ENCODE peak calls at places on chromosome X, in four cellular contexts. D is GM12878, L is K562, J is H1. P is an unnamed sample.

GRCh38 chrX:30373479-30373878 is 64.3 kb upstream of the NR0B1 start:
- DNase-seq in D (no peak), J (no peak), L (no peak), P (no peak)

GRCh38 chrX:71665747-71666146 is 1.6 kb upstream of the LOC101059915 start:
- DNase-seq in L (no peak), J (no peak), D (no peak), P (no peak)

GRCh38 chrX:126165721-126166401 is at the start of gene DCAF12L2:
- DNase-seq in J (peak), L (no peak), D (no peak), P (no peak)

GRCh38 chrX:34300871-34301270 is 168.8 kb upstream of the FAM47A start:
- DNase-seq in J (no peak), L (peak), D (no peak), P (no peak)

GRCh38 chrX:43949669-43950068 is 23.5 kb downstream of the NDP start:
- DNase-seq in L (peak), J (peak), D (no peak), P (no peak)

GRCh38 chrX:8815460-8816065 is 14.4 kb upstream of the FAM9A start:
- DNase-seq in L (peak), J (no peak), D (peak), P (no peak)

GRCh38 chrX:71533850-71534515 is 1.1 kb downstream of the OGT start:
- DNase-seq in L (peak), D (no peak), J (peak), P (no peak)

GRCh38 chrX:133745361-133745760 is 240.0 kb downstream of the GPC3 start:
- DNase-seq in L (no peak), J (no peak), D (no peak), P (no peak)

GRCh38 chrX:151830911-151831310 is 81.8 kb upstream of the MAGEA4 start:
- DNase-seq in J (no peak), L (no peak), D (no peak), P (no peak)

GRCh38 chrX:115606861-115607260 is 45.9 kb downstream of the PLS3 start:
- DNase-seq in J (no peak), D (no peak), L (no peak), P (no peak)

GRCh38 chrX:13029341-13029740 is 15.1 kb downstream of the FAM9C start:
- DNase-seq in J (no peak), L (peak), D (no peak), P (no peak)

GRCh38 chrX:79325263-79325958 is 41.7 kb downstream of the ITM2A start:
- DNase-seq in L (peak), J (no peak), D (no peak), P (no peak)

GRCh38 chrX:132751043-132751690 is 207.3 kb downstream of the HS6ST2 start:
- DNase-seq in J (no peak), L (no peak), D (no peak), P (no peak)

GRCh38 chrX:134782796-134783195 is 124.5 kb upstream of the PLAC1 start:
- DNase-seq in D (no peak), J (no peak), L (peak), P (no peak)

GRCh38 chrX:136725446-136726104 is 55.2 kb downstream of the ARHGEF6 start:
- DNase-seq in J (no peak), D (no peak), L (no peak), P (no peak)

GRCh38 chrX:47807548-47807947 is 29.2 kb upstream of the ZNF81 start:
- DNase-seq in L (no peak), J (peak), D (no peak), P (no peak)

GRCh38 chrX:97909245-97909644 is 1025.5 kb downstream of the RPA4 start:
- DNase-seq in J (no peak), D (peak), L (no peak), P (peak)

GRCh38 chrX:128928636-128929035 is 594.7 kb downstream of the SMARCA1 start:
- DNase-seq in J (no peak), D (no peak), L (no peak), P (no peak)

GRCh38 chrX:109858602-109859341 is 125.7 kb upstream of the ACSL4 start:
- DNase-seq in J (no peak), D (no peak), L (no peak), P (no peak)

GRCh38 chrX:109857898-109858297 is 124.8 kb upstream of the ACSL4 start:
- DNase-seq in J (no peak), L (no peak), D (no peak), P (no peak)

GRCh38 chrX:109859673-109860072 is 126.6 kb upstream of the ACSL4 start:
- DNase-seq in J (no peak), L (peak), D (no peak), P (no peak)

GRCh38 chrX:109863811-109864210 is 130.8 kb upstream of the ACSL4 start:
- DNase-seq in J (no peak), D (no peak), L (no peak), P (no peak)

DNA sequence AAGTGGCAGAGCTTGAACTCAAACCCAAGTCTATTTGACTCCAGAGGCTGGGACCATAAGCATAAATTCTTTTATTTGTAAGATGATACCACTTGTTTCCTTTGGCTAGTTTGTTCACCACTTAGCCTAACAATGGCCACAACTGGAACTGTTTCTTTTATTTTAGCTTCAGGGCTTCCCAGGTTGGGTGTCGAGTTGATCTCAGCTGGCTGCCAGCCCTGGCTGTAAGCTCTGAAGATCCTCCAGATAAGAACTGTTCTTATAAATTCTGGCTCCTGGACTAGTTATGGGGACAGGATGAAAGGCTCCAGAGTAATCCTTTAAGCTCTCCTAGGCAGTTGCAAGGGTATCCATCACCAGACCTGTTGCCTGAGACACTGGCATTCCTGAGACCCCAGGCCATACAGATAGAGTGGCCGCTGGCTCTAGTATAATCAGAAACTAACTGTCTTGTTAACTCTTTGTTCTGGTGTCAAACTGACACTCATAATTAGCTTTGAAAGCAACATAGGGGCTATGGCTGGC is 129.4 kb upstream of the ACSL4 start:
- DNase-seq in J (no peak), L (no peak), D (no peak), P (no peak)
- TF ChIP-seq TAF1 in J (no peak), L (no peak), D (no peak), P (no peak)

GRCh38 chrX:155612312-155613224 is at the start of gene TMLHE:
- DNase-seq in J (peak), L (peak), D (peak), P (peak)
- TF ChIP-seq POLR2A in J (peak), L (peak), D (peak), P (peak)

DNA sequence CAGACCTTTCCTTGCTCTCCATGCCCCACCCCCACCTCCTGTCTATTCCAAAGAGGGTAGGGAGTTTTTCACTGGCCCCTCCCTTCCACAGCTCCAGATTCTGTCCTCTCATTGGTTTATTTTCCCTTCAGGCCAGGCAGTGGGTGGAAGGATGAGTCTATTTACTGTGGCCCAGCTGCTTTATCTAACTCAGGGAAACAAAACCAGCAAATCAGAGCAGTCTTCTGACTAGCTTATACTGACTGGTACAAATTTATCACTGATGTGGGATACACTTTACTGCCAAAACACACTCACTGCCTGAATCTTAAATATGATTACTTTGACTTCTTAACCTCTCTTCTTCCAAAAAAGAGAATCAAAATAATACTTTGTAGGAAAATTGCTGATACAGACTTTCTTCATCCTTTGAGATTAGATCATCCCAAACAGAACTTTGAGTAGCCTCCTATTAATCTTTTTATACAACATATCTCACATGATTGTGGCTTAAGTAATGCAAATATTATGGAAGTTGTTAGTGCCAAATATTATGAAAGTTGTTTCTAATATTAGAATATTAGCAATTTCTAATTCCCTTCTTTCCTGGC is 221.1 kb downstream of the MID1 start:
- DNase-seq in J (no peak), L (no peak), D (no peak), P (no peak)
- TF ChIP-seq TAF1 in J (no peak), L (no peak), D (no peak), P (no peak)

GRCh38 chrX:49271341-49271740 is 1.7 kb downstream of the PPP1R3F start:
- DNase-seq in D (no peak), J (no peak), L (no peak), P (no peak)
- TF ChIP-seq POLR2A in D (no peak), J (no peak), L (no peak), P (no peak)

DNA sequence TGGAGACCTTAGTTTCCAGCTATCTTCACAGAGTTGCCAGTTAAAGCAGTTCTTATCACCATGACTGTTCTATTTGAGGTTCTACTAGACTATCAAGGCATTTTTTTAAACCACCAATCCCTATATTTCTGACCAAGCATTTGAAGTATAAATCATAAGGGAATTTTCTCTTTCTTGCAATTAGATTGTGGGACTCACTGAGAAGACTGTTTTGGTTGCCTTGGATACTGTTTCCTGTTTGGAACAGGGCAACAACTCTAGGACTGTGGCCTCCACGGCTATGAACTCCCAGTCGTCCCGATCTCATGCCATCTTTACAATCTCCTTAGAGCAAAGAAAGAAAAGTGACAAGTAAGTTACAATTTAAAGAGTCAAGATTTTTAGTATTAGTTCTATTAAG is 11.8 kb downstream of the KIF4A start:
- DNase-seq in J (no peak), D (no peak), L (no peak), P (no peak)
- TF ChIP-seq TAF1 in J (no peak), D (no peak), L (no peak), P (no peak)

DNA sequence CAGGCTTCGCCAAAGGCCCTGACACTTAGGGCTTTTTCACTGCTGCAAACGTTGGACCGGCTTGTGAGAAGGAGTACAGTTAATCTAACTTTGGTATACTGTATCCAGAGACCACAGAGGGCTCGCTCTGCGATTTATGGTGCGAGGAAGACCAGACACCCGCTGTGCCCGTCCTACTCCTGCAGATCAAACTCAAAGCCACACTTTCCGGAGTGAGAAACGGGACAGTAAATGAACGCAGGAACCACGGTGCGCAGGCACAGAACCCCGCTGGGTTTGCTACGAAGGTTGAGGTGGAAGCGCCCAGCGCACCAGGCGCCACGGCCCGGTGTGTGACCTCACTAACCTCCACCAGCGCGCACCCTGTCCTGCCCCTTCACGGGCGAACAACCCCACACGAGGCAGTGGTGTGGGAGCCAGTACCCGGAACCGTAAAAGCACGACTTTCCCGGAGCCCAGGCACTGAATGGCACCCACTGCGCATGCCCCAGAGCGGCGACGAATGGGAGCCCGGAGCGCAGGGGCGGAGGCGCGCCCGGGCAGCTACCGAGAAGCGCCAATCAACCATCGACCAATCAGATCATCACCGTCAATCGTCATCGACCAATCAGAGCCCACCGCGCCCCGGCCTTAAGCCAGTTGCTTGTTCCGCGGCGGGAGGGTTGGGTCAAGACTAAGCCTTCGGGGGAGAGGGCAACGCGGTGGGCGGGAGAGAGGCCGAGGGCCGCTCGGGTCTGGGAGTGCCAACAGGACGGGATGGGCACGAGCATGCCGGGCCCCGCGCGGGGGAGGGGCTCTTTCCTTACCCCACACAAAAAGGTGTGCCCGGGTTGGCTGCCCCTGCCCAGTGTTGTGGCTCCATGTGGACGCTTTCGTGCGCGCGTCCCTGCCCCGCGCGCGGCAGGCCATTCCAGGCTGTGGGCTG is 21.3 kb upstream of the WDR45 start:
- DNase-seq in L (peak), D (peak), J (peak), P (peak)
- TF ChIP-seq POLR2A in L (peak), D (peak), J (no peak), P (peak)

GRCh38 chrX:81286075-81286474 is 84.2 kb downstream of the SH3BGRL start:
- DNase-seq in D (no peak), J (no peak), L (no peak), P (no peak)

DNA sequence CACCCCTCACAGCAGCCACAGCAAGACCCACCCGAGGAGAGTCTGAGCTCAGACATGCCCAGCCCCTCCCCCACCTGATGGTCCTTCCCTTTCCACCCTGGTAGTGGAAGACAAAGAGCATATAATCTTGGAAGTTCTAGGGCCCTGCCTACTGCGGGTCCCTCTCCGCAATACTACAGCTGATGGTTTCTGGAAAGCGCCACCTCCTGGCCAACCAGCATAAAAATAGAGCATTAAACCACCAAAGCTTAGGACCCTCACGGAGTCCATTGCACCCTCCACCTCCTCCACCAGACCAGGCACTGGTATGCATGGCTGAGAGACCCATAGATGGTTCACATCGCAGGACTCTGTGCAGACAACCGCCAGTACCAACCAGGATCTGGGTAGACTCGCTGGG is 78.2 kb downstream of the SH3BGRL start:
- DNase-seq in J (peak), L (no peak), D (no peak), P (no peak)
- TF ChIP-seq TAF1 in J (no peak), L (no peak), D (no peak), P (no peak)

GRCh38 chrX:16788477-16788876 is 2.2 kb downstream of the TXLNG start:
- DNase-seq in J (no peak), D (no peak), L (no peak), P (no peak)

GRCh38 chrX:16785247-16786138 is 773 bp upstream of the TXLNG start:
- DNase-seq in D (no peak), L (no peak), J (no peak), P (no peak)

GRCh38 chrX:16783452-16783851 is 2.8 kb upstream of the TXLNG start:
- DNase-seq in J (no peak), D (no peak), L (no peak), P (no peak)

GRCh38 chrX:16786791-16787735 is 797 bp downstream of the TXLNG start:
- DNase-seq in J (peak), D (no peak), L (peak), P (peak)

DNA sequence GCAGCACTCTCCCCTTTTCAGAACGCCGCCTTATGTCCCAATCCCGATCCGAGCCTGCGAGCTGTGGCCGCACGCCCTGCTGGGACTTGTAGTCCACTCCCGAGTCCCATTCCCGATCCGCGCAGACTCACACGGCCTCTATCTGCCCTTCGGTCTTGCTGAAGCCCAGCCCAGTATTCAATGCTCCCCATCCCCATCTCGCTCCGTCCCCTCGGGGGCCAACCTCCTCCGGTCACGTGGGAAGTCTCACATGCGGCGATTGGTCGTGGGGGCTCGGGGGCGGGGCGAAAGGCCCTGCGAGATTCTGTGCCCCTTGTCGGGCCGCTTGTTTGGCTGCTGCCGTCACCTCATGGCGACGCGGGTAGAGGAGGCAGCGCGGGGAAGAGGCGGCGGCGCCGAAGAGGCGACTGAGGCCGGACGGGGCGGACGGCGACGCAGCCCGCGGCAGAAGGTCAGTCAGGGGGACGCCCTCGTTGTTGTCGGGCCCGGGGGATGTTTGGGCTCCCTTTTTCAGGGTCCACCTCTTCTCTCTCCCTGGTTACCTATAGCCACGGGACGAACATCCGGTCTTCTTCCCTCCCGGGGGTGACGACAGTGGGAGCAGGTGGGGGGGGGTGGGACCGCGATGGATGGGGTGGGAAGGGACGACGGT is at the start of gene TXLNG:
- DNase-seq in L (peak), J (peak), D (peak), P (peak)
- TF ChIP-seq POLR2A in L (peak), J (peak), D (peak), P (peak)

P was measured in GM12892.